ENCODE peak calls at places on chromosome 14, in five cellular contexts. E is T follicular helper cell, M is psoas muscle, W is heart left ventricle, H is hypothalamus. Z is an unnamed sample.

GRCh38 chr14:78767436-78767835 is 597.3 kb downstream of the NRXN3 start:
- DNase-seq in E (no peak), M (no peak), W (no peak), H (no peak), Z (no peak)

GRCh38 chr14:51525705-51526104 is 126.0 kb upstream of the FRMD6 start:
- DNase-seq in E (no peak), M (no peak), W (no peak), H (no peak), Z (no peak)

GRCh38 chr14:74981833-74982232 is 20.9 kb upstream of the EIF2B2 start:
- DNase-seq in E (no peak), M (no peak), W (no peak), H (no peak), Z (no peak)

GRCh38 chr14:32150392-32150791 is 51.5 kb upstream of the RNU6-7 start:
- DNase-seq in E (no peak), M (no peak), W (no peak), H (no peak), Z (no peak)

GRCh38 chr14:99261916-99262787 is 9.8 kb downstream of the BCL11B start:
- DNase-seq in E (peak; percentile 89), M (no peak), W (no peak), H (no peak), Z (no peak)

GRCh38 chr14:30710870-30711269 is 88.8 kb downstream of the SCFD1 start:
- DNase-seq in E (no peak), M (no peak), W (no peak), H (no peak), Z (no peak)

GRCh38 chr14:88463318-88463717 is 77.9 kb downstream of the SPATA7 start:
- DNase-seq in E (no peak), M (no peak), W (no peak), H (no peak), Z (no peak)

GRCh38 chr14:100031506-100032281 is 33.5 kb upstream of the EVL start:
- DNase-seq in E (no peak), M (no peak), W (no peak), H (no peak), Z (peak; percentile 72)

Z was measured in SW480.